ENCODE peak calls at places on chromosome 1, in four cellular contexts. N, I, V and Y are unnamed samples.

GRCh38 chr1:198443374-198444233 is 96.9 kb downstream of the ATP6V1G3 start:
- DNase-seq in I (no peak), N (no peak), V (no peak), Y (no peak)

GRCh38 chr1:115296981-115297380 is 41.1 kb downstream of the NGF start:
- DNase-seq in I (no peak), N (no peak), V (no peak), Y (no peak)

GRCh38 chr1:174218983-174219382 is 59.7 kb downstream of the RABGAP1L start:
- DNase-seq in N (no peak), V (no peak), I (no peak), Y (no peak)

GRCh38 chr1:89523597-89524368 is 846 bp upstream of the LRRC8B start:
- DNase-seq in V (peak; percentile 78), I (peak; percentile 36), N (peak; percentile 70), Y (peak; percentile 61)

GRCh38 chr1:229203030-229203751 is 67.7 kb upstream of the RAB4A start:
- DNase-seq in N (no peak), V (no peak), I (no peak), Y (no peak)

GRCh38 chr1:162498442-162498785 is 796 bp downstream of the UHMK1 start:
- DNase-seq in N (peak; percentile 20), V (no peak), I (no peak), Y (no peak)

GRCh38 chr1:236345728-236346127 is 48.4 kb upstream of the EDARADD start:
- DNase-seq in I (no peak), V (no peak), N (no peak), Y (no peak)

GRCh38 chr1:125066385-125066784 is 3881.6 kb downstream of the SRGAP2C start:
- DNase-seq in I (no peak), N (no peak), V (no peak), Y (no peak)

GRCh38 chr1:30462826-30463425 is 260.5 kb downstream of the MATN1 start:
- DNase-seq in V (no peak), I (no peak), N (no peak), Y (no peak)

GRCh38 chr1:53766766-53767409 is 27.9 kb upstream of the GLIS1 start:
- DNase-seq in N (peak; percentile 29), V (no peak), I (no peak), Y (no peak)